ENCODE peak calls at places on chromosomes 16 and 17, in four cellular contexts. I is A549, V is H1, K is HepG2. C is an unnamed sample.

GRCh38 chr16:81318711-81319110 is 3.9 kb downstream of the GAN start:
- DNase-seq in I (no peak), V (no peak), K (no peak), C (no peak)

GRCh38 chr17:62869885-62870580 is 61.9 kb upstream of the MARCHF10 start:
- DNase-seq in I (peak), V (peak), K (no peak), C (no peak)

GRCh38 chr17:82031303-82031884 is at the start of gene RAC3:
- DNase-seq in I (no peak), V (no peak), K (no peak), C (peak)

GRCh38 chr17:3890082-3890892 is 2.6 kb downstream of the CAMKK1 start:
- DNase-seq in I (peak), V (no peak), K (no peak), C (no peak)

GRCh38 chr17:17315142-17315821 is 12.1 kb downstream of the NT5M start:
- DNase-seq in I (no peak), V (no peak), K (no peak), C (no peak)

GRCh38 chr16:88716601-88717001 is 10.3 kb downstream of the CTU2 start:
- DNase-seq in I (no peak), V (no peak), K (no peak), C (no peak)

GRCh38 chr17:14471052-14471451 is 170.2 kb downstream of the HS3ST3B1 start:
- DNase-seq in I (peak), V (no peak), K (peak), C (no peak)

GRCh38 chr17:73782641-73783381 is 138.6 kb upstream of the SDK2 start:
- DNase-seq in I (no peak), V (no peak), K (no peak), C (peak)

GRCh38 chr17:19978803-19979202 is 1.2 kb upstream of the AKAP10 start:
- DNase-seq in I (no peak), V (no peak), K (no peak), C (no peak)

GRCh38 chr16:82715160-82715559 is 88.4 kb downstream of the CDH13 start:
- DNase-seq in I (no peak), V (no peak), K (no peak), C (no peak)

GRCh38 chr16:87152221-87152755 is 164.9 kb downstream of the C16orf95 start:
- DNase-seq in I (no peak), V (no peak), K (no peak), C (no peak)

GRCh38 chr17:78999056-78999768 is 10.4 kb downstream of the CANT1 start:
- DNase-seq in I (no peak), V (no peak), K (no peak), C (no peak)
- TF ChIP-seq PHF8 in I (no peak), V (no peak), K (no peak), C (no peak)

DNA sequence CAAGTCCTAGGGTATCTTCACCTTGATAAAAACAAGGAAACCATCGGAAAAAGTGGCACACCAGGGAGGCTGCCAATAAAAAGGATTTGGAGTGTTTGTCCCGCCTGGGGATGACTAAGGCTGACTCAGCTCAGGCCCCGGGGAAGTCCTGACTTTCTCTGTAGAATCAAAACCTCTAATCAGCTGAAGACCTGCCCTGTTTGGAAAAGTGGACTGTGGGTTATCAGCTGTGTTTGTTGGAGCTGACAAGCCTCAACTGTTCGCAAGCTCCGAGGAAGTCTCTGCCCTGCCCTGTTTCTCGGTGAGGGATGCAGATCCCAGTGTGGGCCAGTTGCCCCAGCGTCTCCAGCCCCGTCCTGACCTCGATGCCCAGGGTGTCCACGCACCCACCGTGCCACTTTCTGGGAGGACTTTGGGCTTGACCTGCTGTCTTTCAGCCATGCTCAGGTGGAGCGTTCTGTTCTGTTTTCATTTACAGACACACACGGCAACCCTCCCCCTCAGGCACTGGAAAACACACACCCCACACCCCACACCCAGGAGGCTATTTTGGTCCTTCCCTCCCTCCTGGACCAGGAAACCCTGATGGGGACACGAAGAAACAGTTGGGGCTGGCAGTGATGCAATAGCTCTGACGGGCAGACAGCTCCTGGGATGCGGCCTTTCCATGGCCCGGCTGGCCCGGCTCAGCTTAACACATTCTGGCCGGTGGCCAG is 27.6 kb upstream of the PITPNA start:
- DNase-seq in I (peak), V (no peak), K (peak), C (peak)
- TF ChIP-seq PHF8 in I (no peak), V (no peak), K (peak), C (no peak)

DNA sequence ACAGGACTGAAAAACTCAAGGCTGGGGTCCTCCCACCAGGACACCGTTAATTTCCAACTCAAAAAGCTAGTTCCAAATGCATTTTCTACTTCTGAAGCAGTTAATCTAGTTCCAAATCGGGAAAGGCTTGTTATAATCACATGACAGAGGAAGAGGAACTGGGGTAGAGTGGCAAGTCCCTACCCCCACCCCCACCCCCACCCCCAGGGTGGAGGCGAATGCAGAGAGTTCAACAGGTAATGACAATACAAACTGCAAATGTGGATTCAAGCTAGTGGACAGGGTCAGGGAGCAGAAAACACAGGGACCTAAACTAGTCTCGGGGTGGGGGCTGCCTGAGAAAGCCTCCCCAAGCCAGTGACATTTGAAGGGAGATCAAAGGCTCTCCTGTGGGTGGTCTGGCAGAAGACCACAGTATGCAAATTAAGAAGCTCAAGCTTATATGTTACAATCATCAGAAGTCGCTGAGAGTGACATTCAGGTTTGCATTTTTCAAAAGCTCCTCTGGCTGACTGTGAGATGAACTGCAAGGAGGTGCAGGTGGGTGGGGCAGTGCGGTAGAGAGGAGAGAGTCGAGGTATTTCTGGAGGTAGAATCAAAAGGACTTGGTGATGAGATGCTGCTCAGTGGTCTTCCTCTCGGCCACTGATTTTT is 56.4 kb upstream of the SLC25A19 start:
- DNase-seq in I (no peak), V (no peak), K (no peak), C (no peak)
- TF ChIP-seq PHF8 in I (no peak), V (no peak), K (no peak), C (no peak)

DNA sequence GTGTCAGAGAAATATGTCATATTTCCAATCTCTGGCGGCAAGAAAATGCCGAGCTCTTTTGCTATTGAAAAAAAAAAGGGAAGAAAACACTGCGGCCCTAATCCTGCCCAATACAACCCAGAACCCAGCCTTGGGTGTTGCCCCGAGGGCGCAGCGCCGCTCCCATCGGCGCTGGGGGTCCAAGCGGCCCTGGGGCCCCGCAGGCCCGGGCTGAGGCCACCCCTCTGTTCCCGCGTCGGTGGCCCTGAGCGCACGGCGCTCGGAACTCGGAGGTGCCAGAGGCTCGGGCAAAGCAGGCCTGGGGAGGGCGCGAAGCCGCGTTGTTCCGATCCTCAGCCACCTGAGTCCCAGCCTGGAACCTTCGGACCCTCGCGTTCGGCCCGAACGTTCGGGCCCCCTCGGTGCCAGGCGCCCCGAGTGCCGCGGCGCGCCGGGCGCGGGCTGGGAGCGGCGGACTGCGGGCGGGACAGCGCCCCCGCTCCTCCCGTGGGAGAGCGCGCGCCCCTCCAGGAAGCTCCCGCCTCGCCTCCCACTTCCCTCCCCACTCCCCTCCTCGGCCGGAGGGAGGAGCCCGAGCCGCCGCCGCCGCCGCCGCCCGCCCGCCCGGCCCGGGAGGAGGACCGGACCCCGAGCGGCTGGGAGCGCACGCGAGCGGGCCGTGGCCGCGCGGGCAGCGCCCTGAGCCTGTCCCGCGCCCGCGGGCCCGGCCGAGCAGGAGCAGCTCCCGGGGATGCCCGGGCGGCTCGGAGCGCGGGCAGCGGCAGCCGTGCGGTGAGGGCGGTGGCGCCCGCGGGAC is at the start of gene CPNE2:
- DNase-seq in I (peak), V (peak), K (no peak), C (peak)
- TF ChIP-seq PHF8 in I (peak), V (peak), K (peak), C (peak)

DNA sequence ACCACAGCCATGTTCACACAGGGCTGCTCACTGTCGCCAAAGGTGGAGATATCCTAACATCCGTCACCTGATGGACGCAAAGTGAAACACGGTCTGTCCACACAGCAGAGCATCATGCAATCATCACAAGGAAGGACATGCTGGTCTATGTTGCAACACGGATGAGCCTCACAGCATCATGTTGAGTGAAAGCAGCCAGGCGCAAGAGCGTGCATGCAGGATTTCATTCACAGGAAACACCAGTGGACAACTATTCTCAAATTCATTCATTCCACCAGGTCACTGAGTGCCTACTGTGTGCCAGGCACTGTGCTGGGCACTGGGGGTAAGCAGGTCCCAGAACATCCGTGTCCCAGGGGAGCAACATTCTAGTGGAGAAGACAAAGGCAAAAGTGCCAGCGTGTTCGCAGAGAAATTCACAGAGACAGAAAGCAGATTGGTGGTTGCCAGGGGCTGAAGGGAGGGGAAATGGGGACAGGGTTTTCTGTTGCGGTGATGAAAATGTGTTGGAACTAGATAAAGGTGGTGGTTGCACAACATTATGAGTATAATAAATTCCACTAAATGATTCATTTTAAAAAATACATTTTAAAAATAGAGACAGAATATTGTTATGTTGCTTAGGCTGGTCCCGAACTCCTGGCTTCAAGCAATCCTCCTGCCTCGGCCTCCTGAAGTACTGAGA is 22.7 kb upstream of the KCNJ12 start:
- DNase-seq in I (no peak), V (no peak), K (no peak), C (no peak)
- TF ChIP-seq PHF8 in I (no peak), V (no peak), K (no peak), C (no peak)

GRCh38 chr17:77372444-77373297 is 231.9 kb downstream of the SEC14L1 start:
- DNase-seq in I (no peak), V (peak), K (peak), C (peak)

GRCh38 chr17:77371888-77372443 is 231.2 kb downstream of the SEC14L1 start:
- DNase-seq in I (no peak), V (no peak), K (no peak), C (no peak)

GRCh38 chr17:77369544-77369971 is 228.8 kb downstream of the SEC14L1 start:
- DNase-seq in I (no peak), V (no peak), K (no peak), C (no peak)

GRCh38 chr17:77371117-77371887 is 230.5 kb downstream of the SEC14L1 start:
- DNase-seq in I (no peak), V (no peak), K (no peak), C (no peak)

GRCh38 chr17:77370536-77370935 is 229.8 kb downstream of the SEC14L1 start:
- DNase-seq in I (no peak), V (no peak), K (no peak), C (no peak)
- TF ChIP-seq PHF8 in I (no peak), V (no peak), K (no peak), C (no peak)